ENCODE peak calls at places on chromosome 3, in six cellular contexts. B, Y, F, Q, T and C are unnamed samples.

GRCh38 chr3:190192087-190192486 is 71.4 kb upstream of the P3H2 start:
- DNase-seq in T (no peak), B (no peak), Q (no peak), Y (no peak), F (no peak), C (no peak)

GRCh38 chr3:70358978-70359580 is 46.6 kb upstream of the MDFIC2 start:
- DNase-seq in T (no peak), B (peak), Q (peak), Y (no peak), F (peak), C (no peak)

GRCh38 chr3:48504051-48504946 is at the start of gene SHISA5:
- DNase-seq in Y (peak), F (no peak), Q (peak), B (peak), T (peak), C (peak)

GRCh38 chr3:197027151-197027895 is 2.3 kb downstream of the MELTF start:
- DNase-seq in F (no peak), Q (no peak), B (no peak), T (no peak), Y (no peak), C (no peak)

GRCh38 chr3:105944281-105944680 is 75.5 kb upstream of the CBLB start:
- DNase-seq in Y (no peak), Q (no peak), B (no peak), T (no peak), F (no peak), C (no peak)

GRCh38 chr3:134860141-134860540 is 65.1 kb downstream of the EPHB1 start:
- DNase-seq in Y (no peak), Q (no peak), F (no peak), T (no peak), B (no peak), C (no peak)

GRCh38 chr3:18806633-18807032 is 341.7 kb upstream of the KCNH8 start:
- DNase-seq in T (no peak), B (no peak), Y (no peak), Q (no peak), F (no peak), C (no peak)

GRCh38 chr3:160226026-160226739 is 961 bp downstream of the C3orf80 start:
- DNase-seq in Q (no peak), T (peak), B (no peak), Y (no peak), F (no peak), C (no peak)

GRCh38 chr3:45950131-45950530 is 6.9 kb downstream of the CXCR6 start:
- DNase-seq in F (no peak), Q (no peak), T (no peak), B (no peak), Y (no peak), C (no peak)

GRCh38 chr3:183583331-183584245 is 28.1 kb upstream of the KLHL6 start:
- DNase-seq in B (no peak), Q (no peak), Y (no peak), F (no peak), T (no peak), C (no peak)

GRCh38 chr3:127209840-127210653 is 17.1 kb downstream of the PRR23E start:
- DNase-seq in B (no peak), F (no peak), Y (no peak), Q (no peak), T (no peak), C (no peak)

GRCh38 chr3:197478746-197479668 is 76.8 kb downstream of the BDH1 start:
- DNase-seq in F (no peak), Q (no peak), Y (no peak), T (no peak), B (no peak), C (no peak)

GRCh38 chr3:158105124-158105709 is 1.0 kb downstream of the SHOX2 start:
- DNase-seq in Q (no peak), B (peak), F (no peak), T (no peak), Y (no peak), C (no peak)

GRCh38 chr3:14689247-14689980 is 14.5 kb downstream of the C3orf20 start:
- DNase-seq in Q (no peak), Y (no peak), F (peak), T (no peak), B (no peak), C (no peak)

GRCh38 chr3:10575601-10576160 is 70.3 kb upstream of the ATP2B2 start:
- DNase-seq in Y (no peak), T (no peak), B (no peak), Q (no peak), F (no peak), C (no peak)

GRCh38 chr3:136957751-136958288 is at the start of gene IL20RB:
- DNase-seq in Q (peak), Y (no peak), F (no peak), B (peak), T (no peak), C (no peak)